ENCODE peak calls at places on chromosomes 6 and 20, in seven cellular contexts. H is pancreas, B is psoas muscle, R is A549, D is PC-3, U is cardiac muscle cell, W is upper lobe of right lung. G is an unnamed sample.

GRCh38 chr6:125930810-125931418 is 25.7 kb upstream of the HINT3 start:
- DNase-seq in H (no peak), B (no peak), U (no peak), R (no peak), D (no peak), W (no peak), G (no peak)

GRCh38 chr6:41100871-41101287 is 28.1 kb downstream of the NFYA start:
- DNase-seq in U (peak; percentile 5), D (no peak), R (no peak), H (no peak), B (no peak), W (no peak), G (peak; percentile 6)

GRCh38 chr6:3296113-3296512 is 37.4 kb downstream of the PSMG4 start:
- DNase-seq in W (peak; percentile 18), D (no peak), H (no peak), R (no peak), U (no peak), B (peak; percentile 19), G (no peak)

GRCh38 chr6:99185525-99185924 is 163.9 kb downstream of the FAXC start:
- DNase-seq in H (no peak), U (no peak), B (no peak), R (no peak), D (no peak), W (no peak), G (no peak)

GRCh38 chr6:30568245-30568644 is 3.0 kb upstream of the ABCF1 start:
- DNase-seq in H (no peak), U (no peak), W (no peak), B (no peak), D (no peak), R (no peak), G (no peak)

GRCh38 chr6:23561732-23562131 is 564.3 kb upstream of the NRSN1 start:
- DNase-seq in H (no peak), U (no peak), R (no peak), B (no peak), W (no peak), D (no peak), G (no peak)

GRCh38 chr20:11375368-11375767 is 542.3 kb upstream of the BTBD3 start:
- DNase-seq in D (no peak), R (no peak), B (no peak), W (no peak), H (no peak), U (no peak), G (no peak)

GRCh38 chr6:24228681-24229255 is 102.8 kb downstream of the NRSN1 start:
- DNase-seq in H (no peak), U (no peak), B (no peak), R (no peak), D (no peak), W (no peak), G (no peak)

GRCh38 chr6:14766595-14766994 is 479.3 kb upstream of the JARID2 start:
- DNase-seq in B (no peak), U (no peak), H (no peak), D (no peak), W (no peak), R (no peak), G (no peak)

GRCh38 chr20:35742741-35743523 is 872 bp upstream of the RBM39 start:
- DNase-seq in U (peak; percentile 34), R (no peak), B (no peak), D (no peak), H (no peak), W (no peak), G (no peak)

GRCh38 chr6:13695217-13695616 is 16.4 kb downstream of the RANBP9 start:
- DNase-seq in W (no peak), B (no peak), R (no peak), D (no peak), U (no peak), H (no peak), G (no peak)

GRCh38 chr20:41694796-41695195 is 76.6 kb upstream of the CHD6 start:
- DNase-seq in H (no peak), W (no peak), U (no peak), D (no peak), R (no peak), B (no peak), G (no peak)

GRCh38 chr20:17676942-17677341 is 5.1 kb downstream of the RRBP1 start:
- DNase-seq in B (no peak), D (no peak), W (no peak), R (no peak), H (no peak), U (no peak), G (no peak)

GRCh38 chr6:153024401-153025017 is 22.0 kb upstream of the MTRF1L start:
- DNase-seq in B (no peak), W (no peak), U (peak; percentile 78), H (peak; percentile 10), D (peak; percentile 82), R (peak; percentile 34), G (peak; percentile 7)

GRCh38 chr20:40666336-40666735 is 22.7 kb downstream of the MAFB start:
- DNase-seq in H (no peak), R (no peak), W (no peak), B (no peak), U (no peak), D (no peak), G (no peak)

GRCh38 chr6:37242042-37242428 is 15.5 kb upstream of the TBC1D22B start:
- DNase-seq in H (no peak), W (no peak), D (no peak), R (no peak), B (no peak), U (no peak), G (no peak)

GRCh38 chr20:47973519-47974233 is 188.4 kb upstream of the SULF2 start:
- DNase-seq in D (peak; percentile 77), R (no peak), W (no peak), H (no peak), U (no peak), B (no peak), G (no peak)

GRCh38 chr6:57127763-57128162 is 37.8 kb downstream of the ZNF451 start:
- DNase-seq in R (no peak), W (no peak), U (no peak), D (peak; percentile 6), H (no peak), B (no peak), G (no peak)

DNA sequence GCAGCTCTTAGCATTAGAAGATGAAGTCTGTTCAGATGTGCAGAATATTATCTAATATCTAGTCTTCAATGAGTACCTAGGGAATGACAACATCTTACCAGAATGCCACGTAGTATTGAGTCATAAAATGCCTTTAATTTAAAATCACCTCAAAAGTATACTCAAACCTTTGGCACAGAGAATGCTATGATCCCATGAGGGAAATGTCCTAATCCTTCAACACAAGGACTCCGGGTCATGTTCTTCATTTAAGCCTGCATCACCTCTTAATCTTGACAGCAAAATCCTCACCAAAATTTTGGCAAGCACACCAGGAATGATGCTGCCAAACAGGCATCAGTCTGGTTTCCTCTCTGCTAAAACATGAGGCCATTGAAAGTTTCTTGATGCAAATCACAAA is 23.6 kb upstream of the MARCKS start:
- DNase-seq in U (no peak), D (peak; percentile 32), H (no peak), B (no peak), W (no peak), R (no peak), G (no peak)
- H3K27ac ChIP-seq in U (no peak overlapping the region), D (no peak overlapping the region), H (no peak overlapping the region), B (no peak overlapping the region), W (no peak overlapping the region), R (no peak overlapping the region), G (no peak overlapping the region)

DNA sequence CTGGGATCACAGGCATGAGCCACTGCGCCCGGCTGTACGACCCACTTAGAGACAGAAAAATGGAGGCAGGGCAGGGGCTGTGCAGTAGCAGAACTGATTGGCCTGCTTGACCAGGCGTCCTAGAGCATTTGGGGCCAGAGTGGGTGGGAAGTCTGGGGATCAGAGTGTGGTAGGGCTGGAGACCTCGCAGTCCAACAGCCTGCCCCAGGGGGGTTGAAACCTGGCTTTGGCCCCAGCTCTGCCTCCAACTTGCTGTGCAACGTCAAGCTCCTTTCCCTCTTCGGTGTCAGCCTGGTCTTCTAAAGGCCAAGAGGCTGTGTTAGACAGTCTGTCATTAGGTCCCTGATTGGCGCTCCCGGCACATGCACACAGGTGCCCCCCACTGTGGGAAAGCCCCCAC is 15.3 kb upstream of the SPDEF start:
- DNase-seq in B (peak; percentile 64), D (no peak), H (no peak), U (no peak), W (no peak), R (no peak), G (no peak)
- TF ChIP-seq CTCF in B (no peak), D (no peak), H (no peak), U (no peak), W (no peak), R (no peak), G (no peak)

DNA sequence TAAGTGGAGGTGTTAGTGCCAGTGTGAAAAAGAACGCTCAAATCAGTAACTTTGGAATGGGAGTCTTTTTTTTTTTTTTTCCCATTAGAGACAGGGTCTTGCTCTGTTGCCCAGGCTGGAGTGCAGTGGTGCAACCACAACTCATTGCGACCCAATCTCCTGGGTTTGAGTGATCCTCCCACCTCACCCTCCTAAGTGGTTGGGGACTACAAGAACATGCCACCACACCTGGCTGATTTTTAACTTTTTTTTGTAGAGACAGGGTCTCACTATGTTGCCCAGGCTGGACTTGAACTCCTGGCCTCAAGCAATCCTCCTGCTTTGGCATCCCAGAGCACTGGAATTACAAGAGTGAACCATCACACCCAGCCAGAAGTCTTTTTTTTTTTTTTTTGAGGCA is 19.7 kb downstream of the LATS1 start:
- DNase-seq in U (no peak), D (no peak), W (no peak), B (no peak), H (no peak), R (no peak), G (no peak)
- H3K9me3 ChIP-seq in U (no peaks in the 10 kb centered on the region), D (no peaks in the 10 kb centered on the region), W (no peaks in the 10 kb centered on the region), B (no peaks in the 10 kb centered on the region), H (no peaks in the 10 kb centered on the region), R (no peaks in the 10 kb centered on the region), G (no peaks in the 10 kb centered on the region)

DNA sequence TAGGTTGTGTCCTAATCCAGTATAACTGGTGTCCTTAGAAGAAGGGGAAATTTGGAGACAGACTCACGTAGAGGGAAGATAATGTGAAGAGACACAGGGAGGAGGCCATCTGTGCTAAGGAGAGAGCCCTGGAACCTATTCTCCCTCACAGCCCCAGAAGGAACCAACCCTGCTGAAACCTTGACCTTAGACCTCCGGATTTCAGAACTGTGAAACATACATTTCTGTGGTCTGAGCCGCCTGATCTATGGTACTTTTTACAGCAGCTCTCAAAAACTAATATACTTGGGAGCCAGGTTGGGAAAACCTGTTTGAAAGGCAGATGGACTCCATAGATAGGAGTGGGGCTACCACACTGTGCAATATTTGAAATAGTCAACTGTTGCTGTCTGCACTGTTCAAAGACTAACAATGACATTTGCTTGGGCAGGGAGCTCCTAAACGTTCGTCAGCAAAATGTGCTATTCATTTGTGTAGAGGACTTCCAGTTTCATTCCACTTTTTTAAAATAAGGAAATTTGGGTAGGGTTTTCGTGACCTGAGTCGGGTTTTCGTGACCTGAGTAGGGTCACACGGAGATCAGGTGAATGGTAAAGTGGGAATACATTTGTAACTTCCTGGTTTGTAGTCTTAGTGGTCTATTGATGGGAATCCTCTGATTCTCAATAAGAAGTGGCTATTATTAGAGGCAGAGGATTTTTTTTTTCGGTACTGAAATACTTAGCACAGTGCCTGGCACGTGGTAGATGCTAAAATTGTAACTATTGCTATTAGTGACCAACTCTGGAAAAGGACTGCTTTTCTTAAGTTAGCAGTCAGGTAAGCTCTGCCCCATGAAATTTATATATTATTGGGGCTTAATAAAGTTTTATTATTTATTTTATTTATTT is 11.4 kb downstream of the TAGAP start:
- DNase-seq in U (no peak), H (no peak), W (no peak), R (no peak), B (no peak), D (no peak), G (no peak)
- H3K27ac ChIP-seq in U (no peak overlapping the region), H (no peak overlapping the region), W (no peak overlapping the region), R (no peak overlapping the region), B (no peak overlapping the region), D (no peak overlapping the region), G (peak overlapping the region; percentile 21)

GRCh38 chr20:49928411-49929141 is 7.6 kb upstream of the RNF114 start:
- DNase-seq in W (peak; percentile 83), B (peak; percentile 85), H (peak; percentile 71), U (peak; percentile 88), R (peak; percentile 80), D (peak; percentile 97), G (peak; percentile 72)
- TF ChIP-seq CTCF in W (peak; percentile 95), B (peak; percentile 93), H (peak; percentile 94), U (peak; percentile 91), R (peak; percentile 87), D (peak; percentile 98), G (peak; percentile 97)

G was measured in CD4-positive, alpha-beta T cell.